ENCODE peak calls at places on chromosomes 11 and 22, in six cellular contexts. L is adrenal gland, Y is sciatic nerve, G is lower lobe of right lung, H is choroid plexus epithelial cell, P is kidney epithelial cell. A is an unnamed sample.

GRCh38 chr11:76579047-76579751 is 91.3 kb downstream of the LRRC32 start:
- DNase-seq in Y (no peak), L (peak; percentile 57), G (peak; percentile 56), H (peak; percentile 81), P (no peak), A (no peak)

GRCh38 chr22:33699176-33699575 is 221.1 kb downstream of the LARGE1 start:
- DNase-seq in L (no peak), P (no peak), Y (no peak), H (no peak), G (no peak), A (no peak)

GRCh38 chr11:76935030-76935429 is 74.3 kb downstream of the ACER3 start:
- DNase-seq in H (peak; percentile 23), P (no peak), G (no peak), L (no peak), Y (no peak), A (no peak)

GRCh38 chr11:66262696-66263095 is 5.7 kb upstream of the RAB1B start:
- DNase-seq in G (no peak), P (no peak), H (no peak), L (no peak), Y (no peak), A (no peak)

GRCh38 chr11:118109231-118109630 is 22.5 kb upstream of the SMIM35 start:
- DNase-seq in H (peak; percentile 13), L (no peak), P (no peak), G (no peak), Y (no peak), A (no peak)

GRCh38 chr11:111765320-111765983 is 737 bp downstream of the PPP2R1B start:
- DNase-seq in L (no peak), P (no peak), H (no peak), Y (no peak), G (no peak), A (no peak)

GRCh38 chr11:114438303-114438702 is 964 bp upstream of the REXO2 start:
- DNase-seq in L (no peak), P (no peak), H (peak; percentile 42), Y (no peak), G (no peak), A (no peak)

GRCh38 chr11:37496196-37496595 is 898.2 kb upstream of the RAG2 start:
- DNase-seq in Y (no peak), L (no peak), H (peak; percentile 17), P (no peak), G (no peak), A (no peak)

GRCh38 chr11:117972044-117972443 is 14.2 kb upstream of the IL10RA start:
- DNase-seq in H (no peak), G (no peak), L (no peak), Y (no peak), P (no peak), A (no peak)

GRCh38 chr11:61752117-61752924 is at the start of gene MYRF:
- DNase-seq in L (no peak), H (no peak), P (no peak), Y (peak; percentile 69), G (peak; percentile 61), A (peak; percentile 38)

GRCh38 chr11:2909145-2909914 is 19.9 kb downstream of the PHLDA2 start:
- DNase-seq in H (no peak), Y (no peak), G (no peak), P (no peak), L (no peak), A (no peak)

GRCh38 chr11:10701982-10702381 is 8.4 kb upstream of the IRAG1 start:
- DNase-seq in P (no peak), G (no peak), Y (no peak), L (no peak), H (no peak), A (no peak)

GRCh38 chr11:16610738-16611388 is 127.6 kb upstream of the C11orf58 start:
- DNase-seq in G (peak; percentile 34), P (no peak), Y (peak; percentile 47), L (no peak), H (no peak), A (no peak)

GRCh38 chr11:4539603-4540219 is 5.3 kb upstream of the OR52M1 start:
- DNase-seq in H (peak; percentile 53), L (peak; percentile 39), P (no peak), Y (peak; percentile 78), G (peak; percentile 62), A (peak; percentile 23)

GRCh38 chr22:40728731-40729189 is 49.5 kb downstream of the MCHR1 start:
- DNase-seq in Y (no peak), L (no peak), H (peak; percentile 27), P (no peak), G (peak; percentile 51), A (peak; percentile 14)

GRCh38 chr11:100674212-100674611 is 12.9 kb upstream of the ARHGAP42 start:
- DNase-seq in L (no peak), G (no peak), Y (no peak), P (no peak), H (peak; percentile 77), A (no peak)

GRCh38 chr11:2233693-2234455 is 36.5 kb downstream of the ASCL2 start:
- DNase-seq in L (no peak), G (no peak), H (no peak), P (no peak), Y (no peak), A (no peak)

GRCh38 chr11:117664897-117665296 is 132.1 kb downstream of the DSCAML1 start:
- DNase-seq in H (no peak), G (no peak), Y (no peak), P (no peak), L (no peak), A (no peak)

GRCh38 chr11:33406241-33406640 is 149.1 kb downstream of the HIPK3 start:
- DNase-seq in H (no peak), L (no peak), P (no peak), Y (no peak), G (no peak), A (no peak)

GRCh38 chr11:45644981-45645889 is 20.2 kb downstream of the CHST1 start:
- DNase-seq in H (no peak), L (no peak), P (no peak), Y (no peak), G (no peak), A (peak; percentile 3)

GRCh38 chr11:70108250-70108649 is 30.1 kb downstream of the ANO1 start:
- DNase-seq in L (no peak), Y (no peak), H (peak; percentile 50), P (no peak), G (no peak), A (no peak)

GRCh38 chr11:87213444-87213843 is 175.7 kb downstream of the TMEM135 start:
- DNase-seq in P (no peak), H (no peak), G (no peak), Y (no peak), L (no peak), A (no peak)

GRCh38 chr22:30561402-30562154 is 12.9 kb downstream of the GAL3ST1 start:
- DNase-seq in G (no peak), P (no peak), H (no peak), Y (no peak), L (no peak), A (no peak)

GRCh38 chr11:78961186-78961782 is 386.6 kb upstream of the NARS2 start:
- DNase-seq in L (no peak), H (peak; percentile 59), G (peak; percentile 48), P (no peak), Y (no peak), A (no peak)

GRCh38 chr11:61696602-61697001 is 16.4 kb downstream of the DAGLA start:
- DNase-seq in P (no peak), Y (no peak), H (no peak), G (no peak), L (no peak), A (no peak)

GRCh38 chr11:130212431-130212961 is 52.9 kb downstream of the ST14 start:
- DNase-seq in Y (peak; percentile 42), G (peak; percentile 30), H (no peak), L (no peak), P (no peak), A (no peak)